ENCODE peak calls at places on chromosomes 7 and 10, in five cellular contexts. T is HepG2, C is Karpas-422, M is PC-3, W is mesenchymal stem cell. P is an unnamed sample.
A peak's percentile ranks its signal among the peaks of the same experiment; 100 is the strongest.

GRCh38 chr7:44445986-44446671 is 44.3 kb downstream of the NUDCD3 start:
- DNase-seq in T (no peak), C (no peak), M (no peak), W (no peak), P (no peak)

GRCh38 chr10:81007872-81008271 is 470.2 kb downstream of the SH2D4B start:
- DNase-seq in T (no peak), C (no peak), M (no peak), W (no peak), P (no peak)

GRCh38 chr10:129968937-129969527 is 5.0 kb upstream of the EBF3 start:
- DNase-seq in T (peak; percentile 9), C (no peak), M (peak; percentile 40), W (peak; percentile 61), P (no peak)

GRCh38 chr7:70856889-70857511 is 274.9 kb upstream of the GALNT17 start:
- DNase-seq in T (peak; percentile 39), C (peak; percentile 89), M (peak; percentile 63), W (peak; percentile 39), P (peak; percentile 72)

GRCh38 chr10:98405422-98405821 is 9.6 kb downstream of the PYROXD2 start:
- DNase-seq in T (no peak), C (no peak), M (no peak), W (no peak), P (no peak)

GRCh38 chr7:158698657-158699195 is 5.9 kb downstream of the NCAPG2 start:
- DNase-seq in T (no peak), C (no peak), M (no peak), W (no peak), P (no peak)

GRCh38 chr10:103599211-103599610 is 105.7 kb downstream of the NEURL1 start:
- DNase-seq in T (no peak), C (no peak), M (no peak), W (no peak), P (no peak)

GRCh38 chr10:117373848-117374505 is 1.3 kb downstream of the PDZD8 start:
- DNase-seq in T (no peak), C (peak; percentile 44), M (peak; percentile 25), W (peak; percentile 79), P (peak; percentile 28)

GRCh38 chr10:110168601-110169481 is 38.6 kb upstream of the MXI1 start:
- DNase-seq in T (peak; percentile 50), C (no peak), M (no peak), W (no peak), P (no peak)

GRCh38 chr10:124902462-124902861 is 39.5 kb upstream of the ZRANB1 start:
- DNase-seq in T (no peak), C (no peak), M (no peak), W (no peak), P (no peak)

GRCh38 chr10:122559228-122559627 is 1.3 kb upstream of the DMBT1 start:
- DNase-seq in T (no peak), C (no peak), M (peak; percentile 43), W (no peak), P (no peak)

GRCh38 chr10:37489658-37490003 is 364.2 kb downstream of the ANKRD30A start:
- DNase-seq in T (no peak), C (no peak), M (no peak), W (no peak), P (no peak)

GRCh38 chr10:132700168-132701098 is 85.5 kb downstream of the NKX6-2 start:
- DNase-seq in T (no peak), C (no peak), M (no peak), W (peak; percentile 75), P (no peak)

GRCh38 chr10:121741246-121741645 is 143.0 kb upstream of the FGFR2 start:
- DNase-seq in T (no peak), C (no peak), M (no peak), W (no peak), P (no peak)

GRCh38 chr10:3774814-3775670 is 10.0 kb downstream of the KLF6 start:
- DNase-seq in T (no peak), C (no peak), M (peak; percentile 68), W (peak; percentile 96), P (peak; percentile 27)

GRCh38 chr7:41918597-41918996 is 215.7 kb upstream of the INHBA start:
- DNase-seq in T (no peak), C (no peak), M (peak; percentile 21), W (peak; percentile 83), P (no peak)

GRCh38 chr10:1006573-1006972 is 18.3 kb downstream of the GTPBP4 start:
- DNase-seq in T (no peak), C (no peak), M (no peak), W (no peak), P (no peak)

GRCh38 chr10:97028126-97028831 is 157.5 kb downstream of the SLIT1 start:
- DNase-seq in T (no peak), C (no peak), M (peak; percentile 59), W (peak; percentile 8), P (no peak)

DNA sequence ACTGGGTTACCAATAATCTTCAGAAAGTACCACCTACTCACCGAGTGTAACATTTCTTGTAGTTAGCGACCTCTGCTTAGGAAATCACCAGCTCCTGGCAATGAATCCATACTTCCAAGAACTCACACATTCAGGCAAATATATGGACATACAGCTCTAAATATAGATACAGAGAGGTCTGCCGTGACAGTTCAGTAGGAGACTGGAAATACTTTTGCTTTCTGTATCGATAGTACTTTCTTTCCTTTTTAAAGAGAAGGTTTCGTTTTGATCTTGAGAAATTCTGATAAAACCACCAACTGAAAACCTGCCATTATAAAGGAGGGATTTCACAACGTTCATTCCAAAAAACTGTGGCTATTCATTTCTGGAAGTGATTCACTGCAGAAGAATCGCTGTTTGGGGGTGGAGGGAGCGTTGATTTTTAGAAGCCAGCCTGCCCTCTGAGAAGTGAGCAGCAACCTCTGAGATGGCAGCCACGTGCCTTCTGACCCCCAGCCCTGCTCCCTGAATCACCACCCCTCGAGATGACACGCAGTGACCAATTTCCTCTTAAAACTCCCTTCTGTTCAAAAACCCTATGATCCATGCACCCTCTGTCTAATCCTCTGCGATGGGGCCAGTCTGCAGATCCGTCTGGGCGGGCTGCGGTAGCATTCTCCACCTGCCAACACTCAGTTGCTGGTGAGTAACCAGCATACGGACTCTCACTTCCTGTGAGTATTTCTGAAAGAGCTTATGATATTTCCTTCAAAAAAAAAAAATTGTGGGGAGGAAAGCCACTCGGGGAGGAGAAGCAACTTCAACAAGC is 179.1 kb upstream of the KLF14 start:
- DNase-seq in T (peak; percentile 71), C (peak; percentile 93), M (peak; percentile 96), W (peak; percentile 98), P (peak; percentile 90)
- H3K9ac ChIP-seq in T (peak overlapping the region; percentile 76), C (peak overlapping the region; percentile 68), M (peak overlapping the region; percentile 94), W (peak overlapping the region; percentile 97), P (peak overlapping the region; percentile 65)

GRCh38 chr7:6163402-6163801 is 109.0 kb downstream of the CYTH3 start:
- DNase-seq in T (no peak), C (no peak), M (no peak), W (no peak), P (no peak)

GRCh38 chr7:6162331-6162620 is 110.1 kb downstream of the CYTH3 start:
- DNase-seq in T (no peak), C (no peak), M (no peak), W (no peak), P (no peak)

GRCh38 chr7:6162650-6163366 is 109.6 kb downstream of the CYTH3 start:
- DNase-seq in T (no peak), C (no peak), M (no peak), W (no peak), P (no peak)

GRCh38 chr7:6160191-6160623 is 112.2 kb downstream of the CYTH3 start:
- DNase-seq in T (no peak), C (no peak), M (peak; percentile 42), W (peak; percentile 66), P (no peak)

GRCh38 chr7:6161463-6162330 is 110.7 kb downstream of the CYTH3 start:
- DNase-seq in T (no peak), C (no peak), M (no peak), W (no peak), P (no peak)
- H3K36me3 ChIP-seq in T (peaks cover 8% of the 10 kb centered on the region), C (no peaks in the 10 kb centered on the region), M (peaks cover 20% of the 10 kb centered on the region), W (peaks cover 84% of the 10 kb centered on the region), P (peaks cover 59% of the 10 kb centered on the region)

GRCh38 chr7:99095698-99096097 is 48.2 kb downstream of the SMURF1 start:
- DNase-seq in T (no peak), C (no peak), M (no peak), W (peak; percentile 30), P (no peak)

GRCh38 chr7:99094369-99094768 is 49.5 kb downstream of the SMURF1 start:
- DNase-seq in T (no peak), C (peak; percentile 62), M (no peak), W (no peak), P (no peak)

GRCh38 chr7:99097730-99098129 is 46.2 kb downstream of the SMURF1 start:
- DNase-seq in T (no peak), C (no peak), M (no peak), W (no peak), P (no peak)

GRCh38 chr7:99098317-99098823 is 45.5 kb downstream of the SMURF1 start:
- DNase-seq in T (peak; percentile 58), C (no peak), M (no peak), W (no peak), P (no peak)

DNA sequence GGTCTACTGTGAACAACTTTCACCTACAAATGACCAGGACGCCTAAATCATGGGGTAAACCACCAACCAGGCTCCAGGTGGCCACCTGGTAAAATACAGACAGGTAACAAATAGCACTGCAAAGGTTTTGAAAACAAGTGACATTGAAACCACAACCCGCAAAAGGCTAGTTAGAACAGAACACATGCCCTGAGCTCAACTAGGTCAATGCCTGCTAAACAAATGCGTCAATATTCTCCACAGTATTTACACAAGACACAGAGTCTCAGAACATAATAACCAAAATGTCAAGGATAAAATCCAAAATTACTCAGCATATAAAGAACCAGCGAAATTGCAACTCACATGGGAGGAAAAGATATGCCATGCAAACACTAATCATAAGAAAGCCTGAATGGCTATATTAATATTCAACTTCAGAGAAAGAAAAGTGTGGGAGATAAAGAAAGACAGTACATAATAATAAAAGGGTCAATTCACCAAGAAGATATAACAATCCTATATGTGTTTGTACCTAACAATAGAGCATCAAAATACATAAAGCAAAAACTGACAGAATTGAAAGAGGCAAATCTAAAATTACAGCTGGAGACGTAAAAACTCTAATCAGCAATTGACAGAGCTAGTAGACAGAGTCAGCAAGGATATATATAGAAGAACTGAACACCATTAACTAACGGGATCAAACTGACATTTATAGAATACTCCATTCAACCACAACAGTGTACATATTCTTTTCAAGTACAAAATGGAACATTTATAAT is 47.6 kb downstream of the SMURF1 start:
- DNase-seq in T (peak; percentile 44), C (no peak), M (no peak), W (peak; percentile 33), P (no peak)
- H3K9ac ChIP-seq in T (peak overlapping the region; percentile 50), C (no peak overlapping the region), M (no peak overlapping the region), W (no peak overlapping the region), P (no peak overlapping the region)

DNA sequence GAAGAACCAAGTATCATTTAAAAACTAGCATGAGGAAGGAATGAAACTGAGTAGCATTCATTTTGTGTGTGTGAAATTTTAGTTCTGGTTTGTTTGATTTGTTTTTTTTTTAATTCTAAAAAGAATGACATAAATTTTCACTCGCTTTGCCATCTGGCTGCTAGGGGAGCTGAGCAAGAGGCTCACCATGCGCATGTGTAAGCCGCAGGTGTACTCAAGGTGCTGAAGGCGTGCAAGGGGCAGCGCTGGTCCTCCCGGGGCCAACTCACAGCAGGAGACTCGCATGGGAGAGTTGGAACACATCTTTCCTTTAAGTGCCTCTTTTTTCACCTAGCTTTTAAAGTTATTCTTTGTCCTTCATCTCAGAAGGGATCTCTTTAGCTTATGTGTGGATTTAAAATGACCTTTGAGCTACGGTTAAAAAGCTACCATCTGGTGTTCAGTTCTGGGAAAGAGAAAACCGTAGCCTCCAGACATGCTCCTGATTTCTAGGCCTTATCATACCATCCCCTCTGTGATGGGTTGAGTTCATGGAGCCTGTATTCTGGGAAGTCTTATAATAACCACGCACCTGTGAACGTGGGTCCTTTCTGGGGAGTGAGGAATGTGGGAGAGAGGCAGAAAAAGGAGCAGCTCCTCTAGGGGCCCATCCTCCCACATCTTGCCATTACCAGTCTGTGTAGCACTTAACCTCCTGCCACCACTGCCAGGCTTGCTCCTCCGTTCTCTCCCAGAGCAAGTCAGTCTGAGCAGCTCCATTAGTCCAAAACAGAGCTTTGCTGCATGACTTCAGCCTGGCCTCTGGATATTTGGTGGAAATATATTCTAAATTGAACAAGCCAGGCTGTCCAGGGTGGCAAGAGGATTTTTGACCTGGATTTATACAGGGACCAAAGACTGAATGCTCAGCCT is 61.9 kb downstream of the KLHDC10 start:
- DNase-seq in T (no peak), C (no peak), M (no peak), W (no peak), P (no peak)
- H3K36me3 ChIP-seq in T (peaks cover 6% of the 10 kb centered on the region), C (peaks cover 3% of the 10 kb centered on the region), M (peaks cover 6% of the 10 kb centered on the region), W (peaks cover 69% of the 10 kb centered on the region), P (peaks cover 73% of the 10 kb centered on the region)

P was measured in DND-41.